ENCODE peak calls at places on chromosomes 7 and 10, in seven cellular contexts. X is H9; R is A673; Z is OCI-LY7; J is prostate gland; T is CD4-positive, alpha-beta memory T cell; K is psoas muscle. L is an unnamed sample.

GRCh38 chr10:70518695-70519094 is 40.1 kb downstream of the PALD1 start:
- DNase-seq in Z (no peak), K (no peak), X (no peak), T (no peak), R (no peak), J (no peak), L (no peak)

GRCh38 chr7:15068324-15068723 is 165.8 kb upstream of the DGKB start:
- DNase-seq in J (no peak), K (no peak), X (no peak), T (no peak), R (no peak), Z (no peak), L (no peak)

GRCh38 chr10:96714031-96714590 is 6.2 kb downstream of the PIK3AP1 start:
- DNase-seq in T (no peak), X (no peak), K (no peak), Z (no peak), R (no peak), J (no peak), L (no peak)

GRCh38 chr7:99112097-99112496 is 31.8 kb downstream of the SMURF1 start:
- DNase-seq in Z (peak; percentile 41), T (no peak), J (no peak), K (no peak), X (no peak), R (no peak), L (no peak)

GRCh38 chr10:630581-631073 is 58.8 kb downstream of the DIP2C start:
- DNase-seq in R (no peak), T (no peak), Z (no peak), X (no peak), J (no peak), K (no peak), L (no peak)

GRCh38 chr10:101939718-101940117 is 96.1 kb upstream of the KCNIP2 start:
- DNase-seq in T (no peak), J (no peak), R (no peak), K (no peak), X (no peak), Z (no peak), L (no peak)

GRCh38 chr7:83469076-83469475 is 179.9 kb downstream of the SEMA3E start:
- DNase-seq in J (no peak), R (no peak), K (no peak), Z (no peak), T (no peak), X (no peak), L (no peak)

GRCh38 chr10:110744767-110745166 is 100.6 kb downstream of the RBM20 start:
- DNase-seq in X (no peak), T (no peak), J (no peak), R (no peak), Z (no peak), K (no peak), L (no peak)

GRCh38 chr7:64400401-64400800 is 86.6 kb downstream of the ZNF736 start:
- DNase-seq in Z (no peak), T (no peak), X (no peak), J (no peak), K (no peak), R (no peak), L (no peak)
- H3K9me3 ChIP-seq in Z (no peaks in the 10 kb centered on the region), T (peaks cover 9% of the 10 kb centered on the region), X (peaks cover 69% of the 10 kb centered on the region), J (no peaks in the 10 kb centered on the region), K (no peaks in the 10 kb centered on the region), R (peaks cover 22% of the 10 kb centered on the region), L (no peaks in the 10 kb centered on the region)

GRCh38 chr7:112080441-112080840 is 125.8 kb downstream of the DOCK4 start:
- DNase-seq in T (no peak), X (no peak), Z (peak; percentile 18), J (no peak), R (peak; percentile 64), K (no peak), L (no peak)
- H3K9me3 ChIP-seq in T (no peaks in the 10 kb centered on the region), X (no peaks in the 10 kb centered on the region), Z (no peaks in the 10 kb centered on the region), J (no peaks in the 10 kb centered on the region), R (no peaks in the 10 kb centered on the region), K (no peaks in the 10 kb centered on the region), L (no peaks in the 10 kb centered on the region)

DNA sequence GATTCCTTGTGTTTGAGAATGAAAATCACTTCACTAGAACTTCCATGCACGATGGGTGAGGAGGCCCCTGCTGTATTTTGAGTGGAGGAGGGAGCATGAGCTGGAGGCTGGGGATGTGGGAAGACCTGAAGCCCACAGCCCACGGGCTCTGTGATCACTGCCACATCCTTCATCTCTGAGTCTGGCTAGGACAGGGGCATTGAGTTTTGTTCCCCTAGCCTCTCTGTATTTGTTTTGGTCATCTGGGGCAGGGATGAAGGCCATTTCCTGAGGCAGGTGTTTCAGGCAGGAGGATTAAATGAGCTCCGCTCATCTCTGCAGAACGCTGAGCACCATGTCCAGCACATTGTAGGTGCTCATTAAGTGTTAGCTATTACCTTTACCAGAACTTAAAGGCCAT is 293.6 kb downstream of the GLRX3 start:
- DNase-seq in R (no peak), Z (no peak), K (no peak), X (peak; percentile 2), T (no peak), J (no peak), L (no peak)
- H3K9me3 ChIP-seq in R (no peaks in the 10 kb centered on the region), Z (no peaks in the 10 kb centered on the region), K (no peaks in the 10 kb centered on the region), X (no peaks in the 10 kb centered on the region), T (no peaks in the 10 kb centered on the region), J (no peaks in the 10 kb centered on the region), L (no peaks in the 10 kb centered on the region)

DNA sequence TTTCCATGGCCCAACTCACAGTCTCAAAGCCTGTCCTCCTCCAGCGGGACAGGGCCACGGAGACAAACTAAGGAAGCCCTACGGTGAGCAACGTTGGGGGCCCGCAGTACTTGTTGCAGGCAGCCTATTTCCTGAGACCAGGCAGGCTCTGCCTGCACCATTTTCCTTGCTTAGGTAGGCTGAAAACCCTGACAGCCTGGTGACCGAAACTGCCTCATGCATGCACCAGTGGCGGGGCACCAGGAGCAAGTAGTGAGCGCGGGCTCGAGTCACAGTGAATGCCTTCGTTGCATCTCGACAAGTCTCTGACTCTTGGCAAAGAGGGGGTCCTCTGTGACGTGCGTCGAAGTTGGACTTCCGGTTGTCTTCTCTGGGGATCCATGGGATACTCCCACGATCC is 23.3 kb upstream of the ZNF273 start:
- DNase-seq in X (peak; percentile 4), J (no peak), T (no peak), Z (no peak), R (no peak), K (no peak), L (no peak)
- H3K9me3 ChIP-seq in X (no peaks in the 10 kb centered on the region), J (no peaks in the 10 kb centered on the region), T (no peaks in the 10 kb centered on the region), Z (no peaks in the 10 kb centered on the region), R (no peaks in the 10 kb centered on the region), K (no peaks in the 10 kb centered on the region), L (no peaks in the 10 kb centered on the region)

L was measured in T-helper 17 cell.